ENCODE peak calls at places on chromosomes 3 and 15, in nine cellular contexts. D is naive thymus-derived CD4-positive, alpha-beta T cell; A is fibroblast of lung; N is substantia nigra; B is RWPE1; G is A549; W is thoracic aorta; E is GM12878; O is colonic mucosa. F is an unnamed sample.

GRCh38 chr3:124223853-124224252 is 231.9 kb upstream of the ROPN1 start:
- DNase-seq in D (no peak), A (no peak), N (no peak), B (no peak), G (no peak), W (no peak), E (no peak), O (no peak), F (no peak)

GRCh38 chr3:46853441-46854410 is 9.5 kb downstream of the MYL3 start:
- DNase-seq in D (no peak), A (no peak), N (no peak), B (no peak), G (no peak), W (no peak), E (no peak), O (no peak), F (no peak)

GRCh38 chr15:74040115-74040850 is 42.1 kb downstream of the GOLGA6A start:
- DNase-seq in D (no peak), A (peak), N (no peak), B (no peak), G (no peak), W (no peak), E (no peak), O (peak), F (no peak)

GRCh38 chr15:95261546-95261945 is 1030.2 kb downstream of the MCTP2 start:
- DNase-seq in D (no peak), A (no peak), N (no peak), B (no peak), G (no peak), W (no peak), E (no peak), O (no peak), F (no peak)

GRCh38 chr3:30644615-30645014 is 38.2 kb downstream of the TGFBR2 start:
- DNase-seq in D (no peak), A (peak), N (no peak), B (no peak), G (no peak), W (no peak), E (no peak), O (peak), F (no peak)

GRCh38 chr3:146184616-146185015 is 23.6 kb upstream of the PLOD2 start:
- DNase-seq in D (no peak), A (peak), N (no peak), B (peak), G (no peak), W (no peak), E (no peak), O (peak), F (no peak)

GRCh38 chr3:5787863-5788488 is 600.5 kb downstream of the EDEM1 start:
- DNase-seq in D (no peak), A (peak), N (no peak), B (no peak), G (peak), W (no peak), E (no peak), O (peak), F (peak)

GRCh38 chr3:185549651-185550111 is 2.7 kb downstream of the LIPH start:
- DNase-seq in D (no peak), A (peak), N (no peak), B (no peak), G (no peak), W (no peak), E (no peak), O (no peak), F (no peak)

GRCh38 chr3:104510091-104510860 is 856.4 kb upstream of the ALCAM start:
- DNase-seq in D (no peak), A (no peak), N (no peak), B (no peak), G (no peak), W (no peak), E (no peak), O (no peak), F (no peak)

GRCh38 chr3:4376499-4376898 is 73.3 kb downstream of the SETMAR start:
- DNase-seq in D (no peak), A (peak), N (no peak), B (no peak), G (no peak), W (no peak), E (no peak), O (no peak), F (no peak)

GRCh38 chr3:32398531-32398930 is 6.9 kb downstream of the CMTM7 start:
- DNase-seq in D (no peak), A (no peak), N (no peak), B (no peak), G (no peak), W (no peak), E (no peak), O (no peak), F (peak)

GRCh38 chr3:47019201-47019600 is 39.7 kb downstream of the NBEAL2 start:
- DNase-seq in D (no peak), A (no peak), N (no peak), B (no peak), G (no peak), W (no peak), E (peak), O (no peak), F (no peak)

GRCh38 chr3:5254281-5255048 is 67.0 kb downstream of the EDEM1 start:
- DNase-seq in D (no peak), A (no peak), N (no peak), B (no peak), G (no peak), W (no peak), E (no peak), O (no peak), F (no peak)

GRCh38 chr3:125481786-125482185 is 38.2 kb downstream of the SNX4 start:
- DNase-seq in D (no peak), A (no peak), N (no peak), B (no peak), G (no peak), W (no peak), E (no peak), O (no peak), F (no peak)

GRCh38 chr15:38367476-38367875 is 86.5 kb upstream of the FAM98B start:
- DNase-seq in D (no peak), A (peak), N (no peak), B (no peak), G (no peak), W (no peak), E (no peak), O (no peak), F (no peak)

GRCh38 chr3:53478921-53479664 is 15.3 kb upstream of the CACNA1D start:
- DNase-seq in D (no peak), A (no peak), N (no peak), B (no peak), G (no peak), W (no peak), E (no peak), O (peak), F (no peak)

GRCh38 chr3:53478166-53478830 is 16.1 kb upstream of the CACNA1D start:
- DNase-seq in D (no peak), A (no peak), N (no peak), B (no peak), G (peak), W (no peak), E (no peak), O (peak), F (no peak)

DNA sequence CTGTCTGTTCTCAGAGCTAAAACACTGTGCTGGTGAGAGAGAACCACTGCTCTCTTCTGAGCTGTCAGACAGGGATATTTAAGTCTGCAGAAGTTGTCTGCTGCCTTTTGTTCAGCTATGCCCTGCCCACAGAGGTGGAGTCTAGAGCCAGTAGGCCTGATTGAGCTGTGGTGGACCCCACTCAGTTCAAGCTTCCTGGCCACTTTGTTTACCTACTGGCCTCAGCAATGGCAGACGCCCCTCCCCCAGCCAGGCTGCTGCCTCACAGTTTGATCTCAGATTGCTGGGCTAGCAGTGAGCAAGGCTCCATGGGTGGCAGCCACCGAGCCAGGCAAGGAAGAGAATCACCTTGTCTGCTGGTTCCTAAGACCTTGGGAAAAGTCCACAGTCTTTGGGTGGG is 21.0 kb upstream of the CACNA1D start:
- DNase-seq in D (no peak), A (no peak), N (no peak), B (no peak), G (no peak), W (no peak), E (no peak), O (no peak), F (no peak)
- H3K27ac ChIP-seq in D (no peak), A (no peak), N (no peak), B (no peak), G (no peak), W (no peak), E (no peak), O (no peak), F (no peak)

DNA sequence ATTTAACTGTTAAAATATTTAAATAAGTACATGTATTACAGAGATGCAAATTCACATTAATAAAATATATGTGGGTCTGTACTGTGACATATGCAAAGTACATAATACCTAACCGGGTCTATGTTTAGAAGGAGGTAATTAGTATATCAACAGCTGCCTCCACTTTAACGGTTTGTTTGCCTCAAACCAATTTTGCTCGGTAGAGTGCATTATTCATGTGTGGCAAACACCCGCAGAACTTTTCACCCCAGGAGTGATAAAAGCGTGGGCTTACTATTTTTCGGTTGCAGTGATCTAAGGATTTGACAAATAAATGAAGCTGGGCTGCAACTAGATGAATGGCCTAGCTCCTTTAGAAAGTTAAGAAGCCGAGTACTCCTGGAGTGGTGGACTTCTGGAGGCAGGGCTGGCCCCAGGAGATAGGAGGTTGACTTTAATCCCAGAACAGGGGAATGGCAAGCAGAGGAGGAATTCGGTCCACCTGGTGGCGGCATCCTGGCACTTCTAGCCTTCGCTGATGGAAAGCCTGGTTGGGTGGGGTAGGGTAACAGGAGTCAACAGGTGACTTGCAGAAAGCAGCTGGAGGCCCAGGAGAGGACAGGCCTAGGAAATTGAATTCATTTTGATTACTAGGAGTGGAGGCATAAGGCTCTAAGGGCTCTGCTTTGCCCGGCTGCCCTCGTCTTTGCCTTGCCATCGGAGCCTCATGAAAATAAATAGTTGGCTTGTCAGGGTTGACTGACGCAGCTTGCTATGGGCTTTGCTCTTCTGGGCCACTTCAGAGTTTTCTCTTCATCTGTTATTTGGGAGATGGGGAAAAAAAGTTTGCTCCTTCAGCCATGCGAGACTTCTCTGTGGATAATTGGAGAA is 2.4 kb downstream of the SLCO3A1 start:
- DNase-seq in D (no peak), A (no peak), N (no peak), B (peak), G (peak), W (no peak), E (peak), O (peak), F (no peak)
- H3K27ac ChIP-seq in D (peak), A (no peak), N (peak), B (peak), G (no peak), W (peak), E (no peak), O (peak), F (no peak)

DNA sequence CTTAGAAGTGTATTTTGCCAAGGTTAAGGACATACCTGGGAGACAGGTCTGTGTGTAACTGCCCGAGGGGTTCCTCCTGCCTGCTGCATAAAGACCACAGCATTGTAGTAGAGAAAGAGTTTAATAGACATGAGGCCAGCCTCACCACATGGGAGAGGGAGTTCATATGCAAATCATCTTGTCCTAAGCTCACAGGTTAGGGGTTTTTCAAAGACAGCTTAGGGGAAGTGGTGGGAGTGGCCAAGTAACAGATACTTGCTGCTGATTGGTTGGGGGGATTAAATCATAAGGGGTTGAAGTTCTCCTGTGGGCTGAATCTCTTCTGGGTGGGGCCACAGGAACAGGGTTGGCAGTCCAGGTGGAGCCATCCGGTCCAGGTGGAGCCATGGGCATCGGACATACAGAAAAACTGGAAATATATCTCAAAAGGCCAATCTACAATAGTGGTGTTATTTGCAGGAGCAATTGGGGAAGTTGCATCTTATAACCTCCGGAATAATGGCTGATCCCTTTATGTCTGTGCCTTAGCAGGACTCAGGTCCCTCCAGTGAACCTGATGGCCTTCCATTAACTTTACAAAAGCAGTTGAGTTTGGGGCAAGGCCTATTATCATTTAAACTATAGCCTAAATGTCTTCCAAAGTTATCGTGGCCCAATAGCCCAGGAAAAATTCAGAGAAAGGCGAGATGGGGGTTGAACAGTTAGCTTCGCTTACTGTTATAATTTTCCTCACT is 86.0 kb upstream of the MFGE8 start:
- DNase-seq in D (no peak), A (no peak), N (no peak), B (no peak), G (no peak), W (no peak), E (no peak), O (no peak), F (no peak)
- H3K27ac ChIP-seq in D (no peak), A (no peak), N (no peak), B (no peak), G (peak), W (no peak), E (no peak), O (no peak), F (no peak)

GRCh38 chr3:177835008-177835407 is 637.7 kb upstream of the TBL1XR1 start:
- DNase-seq in D (no peak), A (peak), N (no peak), B (peak), G (no peak), W (no peak), E (no peak), O (no peak), F (no peak)

GRCh38 chr3:177830411-177830849 is 633.1 kb upstream of the TBL1XR1 start:
- DNase-seq in D (no peak), A (peak), N (no peak), B (peak), G (no peak), W (no peak), E (no peak), O (peak), F (no peak)

GRCh38 chr3:177833392-177833791 is 636.1 kb upstream of the TBL1XR1 start:
- DNase-seq in D (no peak), A (no peak), N (no peak), B (no peak), G (no peak), W (no peak), E (no peak), O (no peak), F (no peak)

GRCh38 chr3:177832862-177833261 is 635.6 kb upstream of the TBL1XR1 start:
- DNase-seq in D (no peak), A (no peak), N (no peak), B (no peak), G (no peak), W (no peak), E (no peak), O (no peak), F (no peak)

DNA sequence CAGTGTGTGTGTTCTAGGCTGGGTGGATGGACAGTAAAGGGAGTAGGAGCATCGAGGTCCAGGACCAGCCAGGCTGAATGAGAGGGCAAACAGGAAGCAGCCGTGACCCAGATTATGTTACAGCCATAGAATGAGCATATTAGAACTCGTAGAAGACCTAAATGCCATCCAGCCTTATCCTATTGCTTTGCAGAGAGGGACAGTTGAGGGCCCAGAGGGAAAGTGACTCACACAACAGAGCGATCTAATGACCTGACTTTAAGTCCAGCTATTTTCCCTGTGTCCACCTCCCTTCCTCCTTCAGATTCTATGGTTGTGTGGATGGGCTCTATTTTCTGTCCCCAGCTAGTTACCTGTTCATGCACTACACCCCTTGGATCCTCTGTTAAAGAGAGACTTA is 634.1 kb upstream of the TBL1XR1 start:
- DNase-seq in D (no peak), A (no peak), N (no peak), B (no peak), G (no peak), W (no peak), E (no peak), O (no peak), F (no peak)
- H3K27ac ChIP-seq in D (no peak), A (no peak), N (no peak), B (no peak), G (peak), W (no peak), E (no peak), O (no peak), F (no peak)